ENCODE peak calls at places on chromosomes 16 and 17, in six cellular contexts. H is AML-193; B is Calu3; U is H9; S is T-cell; P is CD8-positive, alpha-beta memory T cell. K is an unnamed sample.

GRCh38 chr16:81616321-81617020 is 162.6 kb upstream of the PLCG2 start:
- DNase-seq in H (peak; percentile 1), B (peak; percentile 25), U (peak; percentile 49), S (peak; percentile 77), P (peak; percentile 86), K (no peak)

GRCh38 chr16:70470927-70471341 is 16.5 kb downstream of the FCSK start:
- DNase-seq in H (no peak), B (peak; percentile 53), U (peak; percentile 75), S (no peak), P (no peak), K (peak; percentile 25)

GRCh38 chr16:66228791-66229190 is 137.7 kb upstream of the CDH5 start:
- DNase-seq in H (no peak), B (no peak), U (no peak), S (no peak), P (no peak), K (peak; percentile 28)

GRCh38 chr16:67884684-67885083 is at the start of gene NRN1L:
- DNase-seq in H (no peak), B (no peak), U (peak; percentile 96), S (no peak), P (no peak), K (peak; percentile 58)

GRCh38 chr16:30893744-30894539 is at the start of gene BCL7C:
- DNase-seq in H (peak; percentile 66), B (peak; percentile 98), U (peak; percentile 92), S (peak; percentile 67), P (peak; percentile 70), K (peak; percentile 85)

GRCh38 chr17:3892095-3892998 is 506 bp downstream of the CAMKK1 start:
- DNase-seq in H (peak; percentile 35), B (peak; percentile 28), U (peak; percentile 74), S (peak; percentile 85), P (peak; percentile 81), K (peak; percentile 58)

GRCh38 chr17:78238823-78239488 is 7.5 kb downstream of the TMEM235 start:
- DNase-seq in H (no peak), B (no peak), U (peak; percentile 43), S (no peak), P (no peak), K (no peak)

GRCh38 chr16:58582971-58583765 is 46.5 kb downstream of the CNOT1 start:
- DNase-seq in H (no peak), B (no peak), U (no peak), S (no peak), P (no peak), K (no peak)

GRCh38 chr17:4038076-4038475 is 73.8 kb upstream of the ATP2A3 start:
- DNase-seq in H (no peak), B (no peak), U (no peak), S (no peak), P (no peak), K (no peak)

GRCh38 chr17:40866838-40867237 is at the start of gene KRT12:
- DNase-seq in H (no peak), B (no peak), U (no peak), S (no peak), P (no peak), K (no peak)

GRCh38 chr17:59753522-59754467 is 46.3 kb downstream of the VMP1 start:
- DNase-seq in H (peak; percentile 94), B (peak; percentile 21), U (no peak), S (no peak), P (peak; percentile 61), K (peak; percentile 89)

GRCh38 chr16:17836868-17837602 is 366.3 kb upstream of the XYLT1 start:
- DNase-seq in H (no peak), B (no peak), U (peak; percentile 88), S (no peak), P (no peak), K (peak; percentile 97)

GRCh38 chr16:1781758-1782407 is 488 bp downstream of the SPSB3 start:
- DNase-seq in H (peak; percentile 4), B (peak; percentile 59), U (no peak), S (peak; percentile 25), P (peak; percentile 35), K (peak; percentile 29)

GRCh38 chr16:16007743-16008111 is 58.3 kb downstream of the ABCC1 start:
- DNase-seq in H (no peak), B (no peak), U (no peak), S (no peak), P (no peak), K (no peak)

GRCh38 chr17:44655983-44656700 is at the start of gene MEIOC:
- DNase-seq in H (no peak), B (peak; percentile 85), U (peak; percentile 98), S (no peak), P (no peak), K (no peak)

GRCh38 chr16:19167710-19168172 is 299 bp upstream of the SYT17 start:
- DNase-seq in H (no peak), B (peak; percentile 93), U (peak; percentile 83), S (no peak), P (no peak), K (peak; percentile 65)

GRCh38 chr17:17415006-17415405 is 61.8 kb upstream of the MED9 start:
- DNase-seq in H (no peak), B (no peak), U (no peak), S (no peak), P (no peak), K (no peak)

GRCh38 chr17:83124871-83125514 is 45.6 kb downstream of the METRNL start:
- DNase-seq in H (no peak), B (no peak), U (peak; percentile 29), S (peak; percentile 37), P (peak; percentile 74), K (no peak)

GRCh38 chr16:54201200-54201599 is 85.4 kb downstream of the IRX3 start:
- DNase-seq in H (no peak), B (no peak), U (no peak), S (no peak), P (no peak), K (peak; percentile 2)

GRCh38 chr17:1580979-1581676 is 18.5 kb upstream of the PITPNA start:
- DNase-seq in H (no peak), B (no peak), U (no peak), S (no peak), P (no peak), K (no peak)

GRCh38 chr17:82085031-82085861 is 12.8 kb downstream of the FASN start:
- DNase-seq in H (no peak), B (no peak), U (no peak), S (no peak), P (no peak), K (no peak)

GRCh38 chr17:77476920-77477805 is 336.4 kb downstream of the SEC14L1 start:
- DNase-seq in H (no peak), B (no peak), U (no peak), S (no peak), P (no peak), K (peak; percentile 98)

GRCh38 chr17:80942360-80943345 is 49.0 kb upstream of the CHMP6 start:
- DNase-seq in H (no peak), B (no peak), U (no peak), S (no peak), P (no peak), K (no peak)